ENCODE peak calls at places on chromosomes 1 and 21, in six cellular contexts. Z, E, Y, N, T and P are unnamed samples.

GRCh38 chr1:227318003-227318851 is at the start of gene CDC42BPA:
- DNase-seq in Z (peak), T (no peak), Y (peak), E (peak), N (peak), P (peak)

GRCh38 chr1:11784993-11785769 is 20.6 kb downstream of the MTHFR start:
- DNase-seq in N (peak), E (peak), Z (no peak), T (peak), Y (peak), P (no peak)

GRCh38 chr21:44489962-44490361 is 34.7 kb downstream of the LRRC3 start:
- DNase-seq in Y (no peak), N (no peak), T (no peak), Z (no peak), E (no peak), P (no peak)

GRCh38 chr1:206921772-206922265 is at the start of gene FCMR:
- DNase-seq in T (no peak), Z (no peak), N (no peak), Y (no peak), E (no peak), P (peak)

GRCh38 chr1:214018605-214019268 is 31.0 kb downstream of the PROX1 start:
- DNase-seq in Z (peak), N (no peak), T (no peak), E (no peak), Y (no peak), P (no peak)

GRCh38 chr1:29235955-29236742 is at the start of gene PTPRU:
- DNase-seq in N (peak), E (peak), Z (peak), T (peak), Y (peak), P (peak)

GRCh38 chr1:143698016-143698415 is 273.8 kb downstream of the FAM72C start:
- DNase-seq in T (no peak), E (peak), Z (no peak), Y (peak), N (peak), P (no peak)

GRCh38 chr1:5913078-5913845 is 79.0 kb downstream of the NPHP4 start:
- DNase-seq in Z (no peak), Y (no peak), E (no peak), N (no peak), T (no peak), P (no peak)

GRCh38 chr1:227739636-227740035 is 4.4 kb downstream of the SNAP47 start:
- DNase-seq in E (no peak), T (no peak), Z (no peak), N (no peak), Y (no peak), P (no peak)

GRCh38 chr1:19322481-19322880 is 10.4 kb downstream of the SLC66A1 start:
- DNase-seq in Y (no peak), E (no peak), Z (no peak), N (no peak), T (no peak), P (no peak)

GRCh38 chr1:3778590-3779264 is 6.2 kb downstream of the SMIM1 start:
- DNase-seq in Y (no peak), Z (no peak), N (no peak), T (no peak), E (no peak), P (no peak)

GRCh38 chr21:29441651-29442050 is 142.9 kb downstream of the BACH1 start:
- DNase-seq in E (no peak), N (no peak), T (no peak), Y (no peak), Z (no peak), P (no peak)

GRCh38 chr1:22104865-22105437 is 37.9 kb downstream of the WNT4 start:
- DNase-seq in Z (no peak), E (no peak), Y (peak), T (no peak), N (no peak), P (no peak)

GRCh38 chr1:63651110-63651776 is 58.0 kb downstream of the PGM1 start:
- DNase-seq in Z (no peak), T (no peak), E (no peak), N (no peak), Y (peak), P (no peak)

GRCh38 chr1:98211271-98211840 is 290.5 kb upstream of the DPYD start:
- DNase-seq in Y (no peak), Z (no peak), T (no peak), N (peak), E (no peak), P (no peak)

GRCh38 chr1:14371806-14372497 is 226.5 kb upstream of the KAZN start:
- DNase-seq in Y (no peak), Z (no peak), N (no peak), E (no peak), T (no peak), P (no peak)

GRCh38 chr1:1434131-1434811 is 1.2 kb upstream of the VWA1 start:
- DNase-seq in Y (no peak), Z (peak), T (no peak), N (no peak), E (peak), P (no peak)

GRCh38 chr1:21910528-21911204 is 26.4 kb downstream of the HSPG2 start:
- DNase-seq in E (no peak), T (no peak), Y (no peak), Z (peak), N (no peak), P (no peak)

GRCh38 chr1:109426278-109427170 is at the start of gene PSMA5:
- DNase-seq in N (peak), Y (peak), E (peak), Z (peak), T (peak), P (peak)